ENCODE peak calls at places on chromosomes 4 and X, in four cellular contexts. V is GM12878, D is SK-N-SH, E is HepG2. U is an unnamed sample.

GRCh38 chrX:117839544-117839943 is 277.1 kb downstream of the KLHL13 start:
- DNase-seq in V (no peak), D (peak; percentile 1), E (no peak), U (peak; percentile 2)

GRCh38 chr4:123564758-123565346 is 168.3 kb downstream of the SPRY1 start:
- DNase-seq in D (peak; percentile 60), E (peak; percentile 92), V (peak; percentile 43), U (peak; percentile 74)

GRCh38 chr4:183097251-183098079 is 1.6 kb upstream of the WWC2 start:
- DNase-seq in V (no peak), E (no peak), D (no peak), U (no peak)

GRCh38 chr4:55634417-55635128 is 1.5 kb downstream of the NMU start:
- DNase-seq in E (no peak), V (no peak), D (no peak), U (no peak)

GRCh38 chr4:187175197-187175596 is 451.5 kb upstream of the FAT1 start:
- DNase-seq in V (no peak), E (peak; percentile 2), D (no peak), U (no peak)

GRCh38 chrX:13574600-13574999 is 5.2 kb downstream of the EGFL6 start:
- DNase-seq in D (no peak), V (peak; percentile 3), E (no peak), U (no peak)

GRCh38 chr4:168731006-168731636 is 234.3 kb downstream of the PALLD start:
- DNase-seq in D (no peak), E (no peak), V (no peak), U (no peak)

GRCh38 chrX:133655914-133656265 is 240.6 kb upstream of the GPC4 start:
- DNase-seq in D (no peak), V (no peak), E (no peak), U (no peak)

DNA sequence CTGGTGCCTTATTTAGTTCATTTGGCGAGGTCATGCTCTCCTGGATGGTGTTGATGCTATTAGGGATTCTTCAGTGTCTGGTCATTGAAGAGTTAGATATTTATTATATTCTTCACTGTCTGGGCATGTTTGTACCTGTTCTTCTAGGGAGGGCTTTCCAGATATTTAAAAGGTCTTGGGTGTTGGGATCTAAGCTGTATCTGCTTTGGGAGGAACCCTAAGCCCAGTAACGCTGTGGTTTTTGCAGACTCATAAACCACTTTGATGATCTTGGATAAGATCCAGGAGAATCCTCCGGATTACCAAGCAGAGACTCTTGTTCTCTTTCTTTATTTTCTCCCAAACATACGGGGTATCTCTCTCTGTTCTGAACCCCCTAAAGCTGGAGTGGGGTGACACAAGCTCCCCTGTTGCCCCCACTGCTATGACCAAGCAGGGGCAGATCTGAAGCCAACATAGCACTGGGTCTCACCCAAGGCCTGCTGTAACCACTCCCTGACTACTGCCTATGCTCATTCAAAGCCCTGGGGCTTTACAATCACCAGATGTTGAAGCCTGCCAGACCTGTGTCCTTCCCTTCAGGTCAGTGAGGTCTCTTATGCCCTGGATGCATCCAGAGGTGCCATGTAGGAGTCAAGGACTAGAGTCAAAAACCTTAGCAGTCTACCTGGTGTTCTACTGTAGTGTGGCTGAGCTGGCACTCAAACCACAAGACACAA is 187.6 kb downstream of the GUCY2F start:
- DNase-seq in D (no peak), V (no peak), E (no peak), U (no peak)
- TF ChIP-seq PBX3 in D (no peak), V (no peak), E (no peak), U (no peak)

GRCh38 chr4:124943145-124943889 is 230.8 kb upstream of the ANKRD50 start:
- DNase-seq in D (no peak), V (no peak), E (no peak), U (no peak)
- TF ChIP-seq RFX5 in D (no peak), V (no peak), E (no peak), U (no peak)

GRCh38 chr4:109719604-109720003 is 10.3 kb downstream of the PLA2G12A start:
- DNase-seq in E (no peak), V (no peak), D (no peak), U (no peak)

GRCh38 chr4:109722357-109722756 is 7.5 kb downstream of the PLA2G12A start:
- DNase-seq in D (no peak), E (no peak), V (no peak), U (no peak)

GRCh38 chr4:109723110-109723509 is 6.8 kb downstream of the PLA2G12A start:
- DNase-seq in D (no peak), E (no peak), V (no peak), U (no peak)

GRCh38 chr4:109721033-109721432 is 8.8 kb downstream of the PLA2G12A start:
- DNase-seq in D (no peak), V (no peak), E (no peak), U (peak; percentile 10)
- TF ChIP-seq MAX in D (no peak), V (no peak), E (no peak), U (no peak)

GRCh38 chr4:164540987-164541386 is 212.9 kb upstream of the SMIM31 start:
- DNase-seq in D (no peak), E (no peak), V (no peak), U (no peak)

GRCh38 chr4:164538061-164538460 is 215.9 kb upstream of the SMIM31 start:
- DNase-seq in D (no peak), E (no peak), V (no peak), U (no peak)

GRCh38 chr4:164542431-164542830 is 211.5 kb upstream of the SMIM31 start:
- DNase-seq in D (no peak), V (no peak), E (no peak), U (no peak)

GRCh38 chr4:164531336-164531735 is 222.6 kb upstream of the SMIM31 start:
- DNase-seq in V (no peak), E (no peak), D (no peak), U (no peak)

GRCh38 chr4:164536829-164537228 is 217.1 kb upstream of the SMIM31 start:
- DNase-seq in V (no peak), D (no peak), E (peak; percentile 2), U (peak; percentile 31)
- TF ChIP-seq PBX3 in V (no peak), D (no peak), E (no peak), U (no peak)

DNA sequence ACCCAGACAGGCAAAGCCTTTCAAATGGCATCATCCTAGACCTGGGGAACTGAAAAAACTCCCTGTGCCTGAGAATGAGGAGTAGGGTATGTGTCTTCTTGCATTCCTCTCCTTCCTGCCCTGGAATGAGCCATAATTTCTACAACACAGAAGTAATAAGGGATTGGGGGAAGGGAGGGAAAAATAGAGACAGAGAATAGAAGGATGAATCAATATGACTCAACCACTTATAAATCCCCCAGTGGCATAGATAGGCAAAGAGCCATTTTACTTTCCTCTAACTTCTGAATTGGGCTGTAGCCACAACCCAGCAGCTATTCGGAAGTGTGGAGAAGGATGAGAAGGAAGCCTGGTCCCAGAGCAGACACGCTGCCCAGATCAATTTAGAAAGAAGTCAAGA is 99.9 kb downstream of the NHS start:
- DNase-seq in D (no peak), E (no peak), V (no peak), U (no peak)
- TF ChIP-seq RFX5 in D (no peak), E (no peak), V (no peak), U (no peak)

DNA sequence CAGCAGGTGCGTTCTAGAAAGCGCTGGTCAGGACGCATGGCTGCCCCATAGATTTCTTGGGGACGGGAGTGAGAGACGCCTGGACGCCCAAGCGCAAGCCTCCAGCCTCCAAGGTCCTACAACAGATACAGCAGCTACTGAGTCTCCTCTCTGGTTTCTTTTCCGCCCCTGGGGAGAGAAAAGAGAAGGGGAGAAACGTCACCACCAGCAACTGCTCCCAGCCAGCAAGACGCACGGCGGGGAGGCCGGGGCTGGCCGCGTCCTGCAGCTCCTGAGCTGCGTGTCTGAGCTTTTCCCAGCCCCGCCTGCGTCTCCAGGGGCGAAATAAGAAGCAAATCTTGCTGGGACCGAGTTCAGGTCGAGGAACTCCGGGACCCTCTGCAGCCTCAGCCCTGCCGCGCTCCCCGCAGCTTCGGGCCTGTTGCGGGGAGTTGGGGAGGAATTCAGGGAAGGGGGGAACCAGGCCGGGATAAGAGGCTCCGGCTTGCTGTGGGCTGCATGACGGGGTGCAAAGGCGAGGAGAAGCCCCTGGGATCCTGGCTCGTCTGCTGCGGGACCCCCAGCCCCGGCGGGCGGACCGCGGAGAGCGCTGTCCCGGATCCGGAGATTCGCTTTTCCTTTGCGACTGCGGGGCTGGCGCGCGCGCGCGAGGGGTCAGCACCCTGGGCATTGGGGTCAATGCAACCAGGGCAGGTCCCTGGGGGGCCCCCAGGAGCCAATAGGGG is 6.8 kb upstream of the SHOX start:
- DNase-seq in E (no peak), D (no peak), V (no peak), U (peak; percentile 73)
- TF ChIP-seq MAX in E (no peak), D (no peak), V (no peak), U (no peak)